ENCODE peak calls at places on chromosomes 6 and 20, in seven cellular contexts. S, X, U, C, W, T and L are unnamed samples.

GRCh38 chr20:52945862-52946522 is 26.2 kb upstream of the TSHZ2 start:
- DNase-seq in S (no peak), X (no peak), U (no peak), C (no peak), W (no peak), T (no peak), L (no peak)

GRCh38 chr20:57267158-57267821 is 849 bp upstream of the BMP7 start:
- DNase-seq in S (no peak), X (no peak), U (no peak), C (no peak), W (no peak), T (no peak), L (no peak)

GRCh38 chr6:155939253-155939652 is 483.6 kb upstream of the NOX3 start:
- DNase-seq in S (no peak), X (no peak), U (no peak), C (no peak), W (no peak), T (no peak), L (no peak)

GRCh38 chr6:158500016-158500735 is 59.7 kb upstream of the TMEM181 start:
- DNase-seq in S (no peak), X (peak), U (no peak), C (no peak), W (no peak), T (no peak), L (no peak)

GRCh38 chr6:35911871-35912653 is 8.8 kb downstream of the SRPK1 start:
- DNase-seq in S (no peak), X (no peak), U (no peak), C (no peak), W (peak), T (no peak), L (no peak)

GRCh38 chr20:9689041-9689440 is 149.8 kb downstream of the PAK5 start:
- DNase-seq in S (no peak), X (peak), U (no peak), C (no peak), W (no peak), T (no peak), L (peak)

GRCh38 chr6:72755752-72756151 is 133.9 kb downstream of the KCNQ5 start:
- DNase-seq in S (no peak), X (no peak), U (no peak), C (no peak), W (peak), T (no peak), L (no peak)

GRCh38 chr20:57389695-57390603 is 1.2 kb upstream of the RBM38 start:
- DNase-seq in S (peak), X (no peak), U (peak), C (peak), W (no peak), T (peak), L (no peak)

GRCh38 chr20:62405108-62405980 is 1.7 kb downstream of the CABLES2 start:
- DNase-seq in S (no peak), X (peak), U (no peak), C (no peak), W (peak), T (no peak), L (no peak)

GRCh38 chr6:17004269-17004668 is 97.6 kb upstream of the STMND1 start:
- DNase-seq in S (no peak), X (no peak), U (no peak), C (no peak), W (no peak), T (no peak), L (peak)

GRCh38 chr6:170371588-170371987 is 65.0 kb downstream of the FAM120B start:
- DNase-seq in S (no peak), X (no peak), U (no peak), C (no peak), W (no peak), T (no peak), L (peak)

GRCh38 chr6:54020311-54020710 is 90.9 kb upstream of the MLIP start:
- DNase-seq in S (no peak), X (no peak), U (no peak), C (no peak), W (no peak), T (no peak), L (no peak)

GRCh38 chr20:59576216-59576953 is 28.0 kb upstream of the PHACTR3 start:
- DNase-seq in S (no peak), X (peak), U (no peak), C (no peak), W (no peak), T (no peak), L (no peak)

GRCh38 chr6:55445648-55446204 is 118.5 kb downstream of the GFRAL start:
- DNase-seq in S (no peak), X (peak), U (no peak), C (no peak), W (peak), T (no peak), L (peak)

GRCh38 chr6:32447932-32448331 is 8.2 kb downstream of the HLA-DRA start:
- DNase-seq in S (no peak), X (no peak), U (no peak), C (no peak), W (no peak), T (no peak), L (no peak)

GRCh38 chr6:11929451-11929850 is 82.7 kb upstream of the HIVEP1 start:
- DNase-seq in S (no peak), X (no peak), U (no peak), C (no peak), W (no peak), T (no peak), L (no peak)

GRCh38 chr6:46862381-46862780 is 59.4 kb downstream of the ADGRF5 start:
- DNase-seq in S (no peak), X (no peak), U (no peak), C (no peak), W (no peak), T (no peak), L (no peak)

GRCh38 chr6:31144296-31144969 is 5.6 kb upstream of the PSORS1C2 start:
- DNase-seq in S (no peak), X (no peak), U (no peak), C (no peak), W (no peak), T (no peak), L (no peak)

GRCh38 chr6:41560440-41561192 is 14.4 kb downstream of the FOXP4 start:
- DNase-seq in S (peak), X (peak), U (peak), C (peak), W (no peak), T (peak), L (no peak)

GRCh38 chr6:13248053-13248452 is 80.3 kb downstream of the TBC1D7 start:
- DNase-seq in S (no peak), X (no peak), U (no peak), C (no peak), W (peak), T (no peak), L (no peak)

GRCh38 chr20:45183084-45183483 is 8.4 kb downstream of the PI3 start:
- DNase-seq in S (no peak), X (no peak), U (no peak), C (no peak), W (no peak), T (no peak), L (no peak)

GRCh38 chr6:121544691-121545090 is 109.2 kb downstream of the GJA1 start:
- DNase-seq in S (no peak), X (no peak), U (no peak), C (no peak), W (no peak), T (no peak), L (peak)

GRCh38 chr6:8530775-8531435 is 95.6 kb upstream of the SLC35B3 start:
- DNase-seq in S (no peak), X (peak), U (no peak), C (no peak), W (no peak), T (no peak), L (no peak)

GRCh38 chr6:20467437-20467836 is 65.8 kb downstream of the E2F3 start:
- DNase-seq in S (no peak), X (no peak), U (no peak), C (no peak), W (no peak), T (no peak), L (no peak)

GRCh38 chr6:30325873-30326445 is 768 bp upstream of the TRIM39 start:
- DNase-seq in S (peak), X (no peak), U (peak), C (no peak), W (no peak), T (peak), L (peak)